ENCODE peak calls at places on chromosomes 4 and X, in ten cellular contexts. C is left ventricle myocardium inferior, D is HCT116, L is K562, M is astrocyte of the cerebellum, P is NB4, H is IMR-90, J is colonic mucosa, X is fibroblast of mammary gland, Y is fibroblast of lung. U is an unnamed sample.

GRCh38 chrX:18931972-18932371 is 51.9 kb downstream of the PHKA2 start:
- DNase-seq in L (peak; percentile 19), C (no peak), Y (peak; percentile 7), D (no peak), X (peak; percentile 35), M (no peak), P (peak; percentile 45), H (peak; percentile 30), J (peak; percentile 20), U (peak; percentile 42)

GRCh38 chrX:13309631-13310030 is 10.2 kb downstream of the ATXN3L start:
- DNase-seq in C (no peak), Y (peak; percentile 25), X (no peak), L (no peak), D (no peak), P (no peak), J (no peak), H (no peak), M (no peak), U (no peak)

GRCh38 chr4:103375278-103375677 is 177.1 kb upstream of the CENPE start:
- DNase-seq in X (peak; percentile 69), P (no peak), M (no peak), J (no peak), Y (peak; percentile 76), C (no peak), D (peak; percentile 24), H (peak; percentile 0), L (no peak), U (peak; percentile 72)

GRCh38 chr4:25727711-25728493 is 72.3 kb downstream of the SLC34A2 start:
- DNase-seq in J (no peak), Y (no peak), M (no peak), X (no peak), C (no peak), D (no peak), L (no peak), P (no peak), H (no peak), U (no peak)

GRCh38 chr4:188665466-188665865 is 526.2 kb downstream of the TRIML1 start:
- DNase-seq in M (no peak), C (no peak), D (no peak), H (no peak), J (no peak), P (no peak), L (no peak), Y (no peak), X (peak; percentile 3), U (no peak)

GRCh38 chrX:7270018-7270417 is 122.1 kb upstream of the PUDP start:
- DNase-seq in J (no peak), D (no peak), L (no peak), X (peak; percentile 62), Y (no peak), H (peak; percentile 58), P (peak; percentile 65), C (no peak), M (no peak), U (no peak)

GRCh38 chrX:66221856-66222255 is 57.8 kb downstream of the HEPH start:
- DNase-seq in D (no peak), C (no peak), H (no peak), M (no peak), L (no peak), P (no peak), J (no peak), Y (peak; percentile 6), X (no peak), U (no peak)

GRCh38 chr4:106773106-106773905 is 262.8 kb downstream of the DKK2 start:
- DNase-seq in D (no peak), Y (peak; percentile 57), C (no peak), J (no peak), M (peak; percentile 37), H (no peak), L (no peak), P (no peak), X (peak; percentile 29), U (peak; percentile 4)

GRCh38 chr4:100424376-100424775 is 93.4 kb downstream of the EMCN start:
- DNase-seq in Y (no peak), L (no peak), J (no peak), H (no peak), C (no peak), D (no peak), P (no peak), X (no peak), M (no peak), U (no peak)

GRCh38 chr4:37541956-37542355 is 144.2 kb downstream of the RELL1 start:
- DNase-seq in M (no peak), X (no peak), J (no peak), D (no peak), L (no peak), C (no peak), H (no peak), Y (no peak), P (no peak), U (no peak)

GRCh38 chr4:75497133-75497532 is 17.1 kb downstream of the RCHY1 start:
- DNase-seq in C (no peak), Y (peak; percentile 36), H (peak; percentile 59), J (no peak), X (peak; percentile 62), P (no peak), D (no peak), M (no peak), L (no peak), U (peak; percentile 8)

GRCh38 chrX:50799531-50799961 is 14.4 kb downstream of the SHROOM4 start:
- DNase-seq in C (no peak), P (peak; percentile 4), X (peak; percentile 67), H (peak; percentile 56), Y (peak; percentile 82), M (no peak), D (no peak), L (no peak), J (no peak), U (peak; percentile 82)

GRCh38 chrX:24347871-24348270 is 12.6 kb upstream of the SUPT20HL1 start:
- DNase-seq in Y (no peak), M (no peak), X (no peak), H (peak; percentile 8), L (no peak), C (no peak), P (no peak), D (no peak), J (no peak), U (peak; percentile 39)

GRCh38 chr4:156138781-156139280 is 185.2 kb upstream of the CTSO start:
- DNase-seq in X (no peak), Y (no peak), J (no peak), L (no peak), H (no peak), M (no peak), D (no peak), P (no peak), C (no peak), U (no peak)

GRCh38 chrX:134246282-134246681 is 9.3 kb downstream of the CCDC160 start:
- DNase-seq in Y (no peak), L (no peak), M (no peak), X (peak; percentile 11), P (peak; percentile 41), J (no peak), C (no peak), H (no peak), D (no peak), U (no peak)

GRCh38 chr4:87066403-87067119 is 131.8 kb downstream of the AFF1 start:
- DNase-seq in Y (no peak), C (no peak), H (no peak), D (no peak), X (peak; percentile 28), M (no peak), L (peak; percentile 29), J (no peak), P (no peak), U (no peak)

GRCh38 chr4:124936427-124936826 is 223.9 kb upstream of the ANKRD50 start:
- DNase-seq in C (peak; percentile 55), H (peak; percentile 60), D (no peak), P (no peak), X (peak; percentile 38), L (no peak), J (no peak), M (peak; percentile 70), Y (peak; percentile 78), U (peak; percentile 80)

DNA sequence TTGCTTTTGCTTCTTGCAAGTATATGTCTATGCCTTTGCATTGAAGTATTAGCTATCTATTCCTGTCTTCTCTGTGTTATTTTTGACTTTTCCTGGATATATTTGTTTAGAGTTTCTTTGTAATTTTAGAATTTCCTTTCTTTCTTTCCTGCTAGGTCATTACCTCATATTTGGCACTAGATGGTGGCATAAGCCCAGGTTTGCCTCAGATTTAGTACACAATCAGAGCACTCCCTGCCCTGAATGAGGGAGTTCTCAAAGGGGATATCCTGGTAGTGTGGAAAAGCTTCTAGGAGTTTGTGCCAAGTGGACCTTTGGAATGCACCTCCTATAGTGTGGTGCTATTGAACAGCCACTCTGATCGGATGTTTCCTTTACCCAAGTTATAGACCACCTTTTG is 181.6 kb downstream of the UGT8 start:
- DNase-seq in L (no peak), Y (peak; percentile 23), D (peak; percentile 24), C (no peak), M (peak; percentile 55), P (peak; percentile 21), X (peak; percentile 17), J (no peak), H (peak; percentile 7), U (peak; percentile 8)
- TF ChIP-seq CTCF in L (no peak), Y (peak; percentile 8), D (peak; percentile 44), C (no peak), M (peak; percentile 56), P (no peak), X (peak; percentile 18), J (peak; percentile 28), H (peak; percentile 30), U (no peak)

GRCh38 chr4:67545996-67546356 is 673 bp upstream of the CENPC start:
- DNase-seq in P (peak; percentile 16), H (no peak), X (no peak), Y (no peak), M (no peak), J (no peak), L (no peak), D (no peak), C (no peak), U (no peak)
- H3K4me3 ChIP-seq in P (peak overlapping the region; percentile 61), H (peak overlapping the region; percentile 88), X (peak overlapping the region; percentile 46), Y (peak overlapping the region; percentile 27), M (peak overlapping the region; percentile 75), J (peak overlapping the region; percentile 59), L (peak overlapping the region; percentile 41), D (peak overlapping the region; percentile 37), C (peak overlapping the region; percentile 92), U (peak overlapping the region; percentile 90)

DNA sequence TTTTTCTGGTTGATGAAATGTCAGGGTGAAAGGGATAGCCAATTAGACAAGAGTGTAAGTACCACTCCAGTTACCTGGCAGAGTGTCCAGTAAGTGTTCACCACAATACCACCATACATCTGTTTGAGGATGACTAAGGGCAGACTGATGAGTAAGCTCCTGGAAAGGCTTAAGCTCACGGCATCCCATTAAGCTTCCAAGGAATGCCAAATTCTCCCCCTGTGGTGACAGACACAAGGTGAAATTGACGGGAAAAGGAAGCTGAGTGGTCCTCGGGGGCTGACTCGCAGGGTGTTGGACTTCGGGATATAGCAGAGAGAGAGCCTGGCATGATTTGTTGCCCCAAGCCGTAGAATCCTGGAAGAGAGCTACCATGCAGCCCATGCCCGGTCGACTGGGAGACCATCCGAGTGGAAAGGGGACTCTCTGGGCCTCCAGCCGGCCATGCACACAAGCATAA is 7.6 kb upstream of the BST1 start:
- DNase-seq in C (no peak), Y (peak; percentile 100), L (no peak), P (peak; percentile 45), J (no peak), X (peak; percentile 98), D (peak; percentile 68), H (peak; percentile 99), M (peak; percentile 100), U (peak; percentile 86)
- TF ChIP-seq CTCF in C (no peak), Y (no peak), L (no peak), P (no peak), J (no peak), X (no peak), D (no peak), H (peak; percentile 3), M (no peak), U (no peak)

GRCh38 chrX:154488336-154489075 is 1.9 kb downstream of the SLC10A3 start:
- DNase-seq in C (no peak), M (no peak), H (no peak), D (no peak), L (no peak), J (peak; percentile 19), X (no peak), P (no peak), Y (no peak), U (no peak)
- H3K4me3 ChIP-seq in C (no peak overlapping the region), M (no peak overlapping the region), H (no peak overlapping the region), D (no peak overlapping the region), L (no peak overlapping the region), J (no peak overlapping the region), X (no peak overlapping the region), P (no peak overlapping the region), Y (no peak overlapping the region), U (no peak overlapping the region)